ENCODE peak calls at places on chromosomes 2 and 18, in seven cellular contexts. F, L, P, H, O, Z and U are unnamed samples.

GRCh38 chr2:172674034-172674967 is 61.3 kb upstream of the RAPGEF4 start:
- DNase-seq in F (peak; percentile 64), L (peak; percentile 64), P (peak; percentile 85), H (no peak), O (no peak), Z (peak; percentile 62), U (peak; percentile 19)

GRCh38 chr18:2976733-2977132 is 36.2 kb downstream of the LPIN2 start:
- DNase-seq in F (no peak), L (no peak), P (no peak), H (no peak), O (no peak), Z (no peak), U (no peak)

GRCh38 chr2:164599954-164600589 is 21.2 kb downstream of the GRB14 start:
- DNase-seq in F (peak; percentile 83), L (peak; percentile 81), P (peak; percentile 91), H (peak; percentile 50), O (no peak), Z (peak; percentile 47), U (peak; percentile 87)

GRCh38 chr2:206989306-206989705 is 50.0 kb downstream of the CPO start:
- DNase-seq in F (peak; percentile 26), L (peak; percentile 66), P (peak; percentile 72), H (no peak), O (no peak), Z (no peak), U (no peak)

GRCh38 chr2:180012523-180012922 is 5.4 kb upstream of the CWC22 start:
- DNase-seq in F (no peak), L (no peak), P (no peak), H (peak; percentile 85), O (peak; percentile 27), Z (peak; percentile 61), U (peak; percentile 86)

GRCh38 chr2:172672999-172673726 is 62.5 kb upstream of the RAPGEF4 start:
- DNase-seq in F (no peak), L (peak; percentile 59), P (no peak), H (no peak), O (no peak), Z (peak; percentile 36), U (peak; percentile 58)

GRCh38 chr2:86226069-86226468 is 26.8 kb downstream of the MRPL35 start:
- DNase-seq in F (no peak), L (no peak), P (no peak), H (no peak), O (no peak), Z (no peak), U (no peak)

GRCh38 chr2:132668986-132669853 is 785 bp downstream of the LYPD1 start:
- DNase-seq in F (no peak), L (peak; percentile 52), P (peak; percentile 68), H (no peak), O (no peak), Z (peak; percentile 14), U (no peak)

GRCh38 chr2:234403074-234403473 is 93.8 kb downstream of the ARL4C start:
- DNase-seq in F (no peak), L (no peak), P (no peak), H (peak; percentile 59), O (no peak), Z (no peak), U (peak; percentile 16)

GRCh38 chr2:1515986-1516797 is 102.9 kb downstream of the TPO start:
- DNase-seq in F (no peak), L (no peak), P (no peak), H (no peak), O (no peak), Z (no peak), U (no peak)

GRCh38 chr2:201470821-201471731 is 19.5 kb downstream of the STRADB start:
- DNase-seq in F (no peak), L (no peak), P (peak; percentile 78), H (peak; percentile 69), O (no peak), Z (peak; percentile 47), U (peak; percentile 58)

GRCh38 chr2:210224660-210225460 is at the start of gene ACADL:
- DNase-seq in F (no peak), L (peak; percentile 76), P (peak; percentile 78), H (no peak), O (no peak), Z (peak; percentile 14), U (peak; percentile 6)

GRCh38 chr2:228522276-228522675 is 340.8 kb upstream of the SPHKAP start:
- DNase-seq in F (no peak), L (no peak), P (no peak), H (peak; percentile 1), O (no peak), Z (no peak), U (no peak)

GRCh38 chr2:101030866-101031554 is 28.9 kb downstream of the RPL31 start:
- DNase-seq in F (no peak), L (no peak), P (no peak), H (no peak), O (no peak), Z (no peak), U (no peak)

GRCh38 chr2:201579536-201579935 is 63.8 kb downstream of the TMEM237 start:
- DNase-seq in F (no peak), L (no peak), P (no peak), H (peak; percentile 37), O (no peak), Z (peak; percentile 3), U (no peak)

GRCh38 chr2:198731842-198732421 is 725.8 kb downstream of the SATB2 start:
- DNase-seq in F (no peak), L (no peak), P (no peak), H (no peak), O (no peak), Z (no peak), U (no peak)

GRCh38 chr18:75219684-75220083 is 9.1 kb downstream of the TSHZ1 start:
- DNase-seq in F (no peak), L (no peak), P (no peak), H (no peak), O (no peak), Z (no peak), U (no peak)
- H3K27ac ChIP-seq in F (no peak overlapping the region), L (peak overlapping the region; percentile 28), P (no peak overlapping the region), H (no peak overlapping the region), O (no peak overlapping the region), Z (no peak overlapping the region), U (no peak overlapping the region)

GRCh38 chr2:105261061-105261460 is 19.5 kb downstream of the GPR45 start:
- DNase-seq in F (no peak), L (peak; percentile 69), P (no peak), H (peak; percentile 96), O (peak; percentile 85), Z (peak; percentile 75), U (peak; percentile 92)
- TF ChIP-seq CTCF in F (no peak), L (no peak), P (no peak), H (no peak), O (no peak), Z (no peak), U (no peak)

GRCh38 chr2:17495590-17495989 is 22.6 kb downstream of the RAD51AP2 start:
- DNase-seq in F (no peak), L (no peak), P (no peak), H (no peak), O (no peak), Z (no peak), U (no peak)
- H3K27ac ChIP-seq in F (no peak overlapping the region), L (no peak overlapping the region), P (no peak overlapping the region), H (no peak overlapping the region), O (no peak overlapping the region), Z (no peak overlapping the region), U (no peak overlapping the region)

DNA sequence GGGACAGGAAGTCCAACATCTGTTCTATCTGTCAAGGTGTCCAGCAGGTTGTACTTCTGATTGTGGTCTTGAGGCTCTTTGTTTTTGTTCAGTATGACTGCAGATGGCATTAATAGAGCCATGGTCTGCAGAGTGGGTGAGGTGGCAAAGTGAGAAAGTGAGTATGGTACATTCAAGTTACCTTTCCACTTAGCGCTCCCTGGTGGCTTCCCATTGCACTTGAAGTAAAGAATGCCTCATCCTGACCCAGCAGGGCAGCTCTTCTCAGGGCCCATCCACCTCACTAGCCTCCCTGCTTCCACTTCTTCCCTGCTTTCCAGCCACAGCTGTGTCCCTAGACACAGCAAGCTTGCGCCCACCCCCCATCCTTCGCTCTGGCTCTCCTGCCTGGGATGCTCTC is 148.0 kb upstream of the ALPP start:
- DNase-seq in F (peak; percentile 64), L (peak; percentile 13), P (peak; percentile 92), H (peak; percentile 17), O (no peak), Z (no peak), U (no peak)
- TF ChIP-seq CTCF in F (peak; percentile 50), L (peak; percentile 16), P (peak; percentile 52), H (peak; percentile 18), O (peak; percentile 17), Z (no peak), U (peak; percentile 45)

DNA sequence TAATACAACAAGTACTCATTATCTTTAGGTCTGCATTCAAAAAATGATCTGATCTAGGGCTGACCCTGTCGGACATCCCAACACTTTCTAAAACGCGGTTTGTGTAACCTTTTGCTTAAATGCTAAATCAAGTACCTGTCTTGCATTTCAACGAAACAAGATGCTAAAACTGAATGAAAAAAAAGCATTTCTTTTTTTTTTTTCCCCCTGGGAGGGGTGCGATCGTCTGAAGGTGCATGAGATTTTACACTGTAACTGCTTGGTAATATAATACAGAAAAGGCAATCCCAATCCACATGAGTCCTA is 143.9 kb downstream of the MEIS1 start:
- DNase-seq in F (no peak), L (no peak), P (no peak), H (no peak), O (no peak), Z (peak; percentile 48), U (no peak)
- H3K27ac ChIP-seq in F (no peak overlapping the region), L (peak overlapping the region; percentile 89), P (no peak overlapping the region), H (peak overlapping the region; percentile 96), O (peak overlapping the region; percentile 96), Z (peak overlapping the region; percentile 91), U (no peak overlapping the region)